ENCODE peak calls at places on chromosomes 13 and 19, in five cellular contexts. One of them, this sample, is unnamed. For H3K27me3, the result is how much of the 10 kb centered on the place peaks cover.

GRCh38 chr19:47719047-47719885 is 6.0 kb downstream of the EHD2 start:
- DNase-seq in astrocyte: peak
- DNase-seq in psoas muscle: peak
- DNase-seq in GM06990: no peak
- DNase-seq in colonic mucosa: peak
- DNase-seq in this sample: peak

GRCh38 chr13:34087791-34088190 is 269.8 kb downstream of the RFC3 start:
- DNase-seq in astrocyte: no peak
- DNase-seq in psoas muscle: no peak
- DNase-seq in colonic mucosa: no peak
- DNase-seq in GM06990: no peak
- DNase-seq in this sample: no peak

GRCh38 chr13:64158910-64159309 is 2743.3 kb upstream of the PCDH20 start:
- DNase-seq in astrocyte: peak
- DNase-seq in colonic mucosa: no peak
- DNase-seq in psoas muscle: no peak
- DNase-seq in GM06990: no peak
- DNase-seq in this sample: no peak

GRCh38 chr19:18364826-18365528 is 21.0 kb upstream of the GDF15 start:
- DNase-seq in GM06990: no peak
- DNase-seq in colonic mucosa: peak
- DNase-seq in astrocyte: peak
- DNase-seq in psoas muscle: no peak
- DNase-seq in this sample: no peak

GRCh38 chr13:45473627-45474026 is 8.9 kb downstream of the COG3 start:
- DNase-seq in colonic mucosa: no peak
- DNase-seq in psoas muscle: no peak
- DNase-seq in GM06990: no peak
- DNase-seq in astrocyte: no peak
- DNase-seq in this sample: peak

GRCh38 chr13:101649490-101650126 is 197.1 kb downstream of the ITGBL1 start:
- DNase-seq in psoas muscle: no peak
- DNase-seq in GM06990: no peak
- DNase-seq in astrocyte: peak
- DNase-seq in colonic mucosa: no peak
- DNase-seq in this sample: no peak

GRCh38 chr13:60627071-60627686 is 230.2 kb downstream of the TDRD3 start:
- DNase-seq in astrocyte: peak
- DNase-seq in psoas muscle: no peak
- DNase-seq in GM06990: no peak
- DNase-seq in colonic mucosa: no peak
- DNase-seq in this sample: peak

GRCh38 chr13:99555149-99555548 is 53.9 kb downstream of the TM9SF2 start:
- DNase-seq in astrocyte: no peak
- DNase-seq in psoas muscle: no peak
- DNase-seq in GM06990: no peak
- DNase-seq in colonic mucosa: no peak
- DNase-seq in this sample: no peak

GRCh38 chr19:51096473-51097165 is 11.6 kb downstream of the CTU1 start:
- DNase-seq in GM06990: no peak
- DNase-seq in psoas muscle: no peak
- DNase-seq in astrocyte: no peak
- DNase-seq in colonic mucosa: no peak
- DNase-seq in this sample: no peak

GRCh38 chr19:38401148-38401547 is 1.7 kb upstream of the FAM98C start:
- DNase-seq in GM06990: no peak
- DNase-seq in colonic mucosa: no peak
- DNase-seq in astrocyte: peak
- DNase-seq in psoas muscle: no peak
- DNase-seq in this sample: no peak

GRCh38 chr19:379796-380195 is 29.2 kb downstream of the C2CD4C start:
- DNase-seq in astrocyte: no peak
- DNase-seq in psoas muscle: no peak
- DNase-seq in colonic mucosa: no peak
- DNase-seq in GM06990: no peak
- DNase-seq in this sample: no peak

GRCh38 chr13:105603283-105603682 is 932.2 kb downstream of the EFNB2 start:
- DNase-seq in astrocyte: no peak
- DNase-seq in psoas muscle: no peak
- DNase-seq in colonic mucosa: no peak
- DNase-seq in GM06990: no peak
- DNase-seq in this sample: no peak

GRCh38 chr13:47794963-47795362 is 206.1 kb downstream of the SUCLA2 start:
- DNase-seq in astrocyte: no peak
- DNase-seq in GM06990: no peak
- DNase-seq in psoas muscle: no peak
- DNase-seq in colonic mucosa: no peak
- DNase-seq in this sample: no peak

GRCh38 chr13:38872693-38873092 is 117.9 kb downstream of the STOML3 start:
- DNase-seq in astrocyte: peak
- DNase-seq in colonic mucosa: no peak
- DNase-seq in psoas muscle: peak
- DNase-seq in GM06990: no peak
- DNase-seq in this sample: peak

GRCh38 chr13:19089315-19089714 is 92.3 kb downstream of the TUBA3C start:
- DNase-seq in psoas muscle: no peak
- DNase-seq in colonic mucosa: no peak
- DNase-seq in GM06990: no peak
- DNase-seq in astrocyte: no peak
- DNase-seq in this sample: peak

GRCh38 chr19:49488863-49489537 is 1.6 kb downstream of the RPL13A start:
- DNase-seq in psoas muscle: no peak
- DNase-seq in colonic mucosa: no peak
- DNase-seq in GM06990: no peak
- DNase-seq in astrocyte: no peak
- DNase-seq in this sample: no peak

GRCh38 chr13:98301721-98302120 is 124.7 kb upstream of the RNF113B start:
- DNase-seq in astrocyte: peak
- DNase-seq in psoas muscle: no peak
- DNase-seq in colonic mucosa: no peak
- DNase-seq in GM06990: no peak
- DNase-seq in this sample: no peak

GRCh38 chr19:5799247-5800241 is 5.3 kb upstream of the NRTN start:
- DNase-seq in psoas muscle: no peak
- DNase-seq in GM06990: no peak
- DNase-seq in colonic mucosa: peak
- DNase-seq in astrocyte: no peak
- DNase-seq in this sample: peak

GRCh38 chr13:26021956-26022355 is 29.9 kb downstream of the SHISA2 start:
- DNase-seq in psoas muscle: no peak
- DNase-seq in GM06990: no peak
- DNase-seq in colonic mucosa: no peak
- DNase-seq in astrocyte: no peak
- DNase-seq in this sample: no peak

GRCh38 chr13:105972811-105973590 is 562.5 kb downstream of the EFNB2 start:
- DNase-seq in GM06990: no peak
- DNase-seq in psoas muscle: no peak
- DNase-seq in colonic mucosa: no peak
- DNase-seq in astrocyte: no peak
- DNase-seq in this sample: no peak

GRCh38 chr19:35712529-35712909 is 5.3 kb upstream of the KMT2B start:
- DNase-seq in psoas muscle: no peak
- DNase-seq in astrocyte: no peak
- DNase-seq in colonic mucosa: no peak
- DNase-seq in GM06990: no peak
- DNase-seq in this sample: no peak

GRCh38 chr13:98173431-98173921 is 3.6 kb downstream of the RNF113B start:
- DNase-seq in psoas muscle: no peak
- DNase-seq in GM06990: no peak
- DNase-seq in colonic mucosa: no peak
- DNase-seq in astrocyte: peak
- DNase-seq in this sample: no peak

GRCh38 chr13:67650471-67650870 is 420.3 kb upstream of the PCDH9 start:
- DNase-seq in GM06990: no peak
- DNase-seq in astrocyte: peak
- DNase-seq in psoas muscle: no peak
- DNase-seq in colonic mucosa: no peak
- DNase-seq in this sample: no peak

GRCh38 chr19:19214892-19215291 is 3.1 kb downstream of the NCAN start:
- DNase-seq in colonic mucosa: no peak
- DNase-seq in psoas muscle: no peak
- DNase-seq in astrocyte: peak
- DNase-seq in GM06990: no peak
- DNase-seq in this sample: no peak

GRCh38 chr13:26694609-26695359 is 65.8 kb downstream of the GPR12 start:
- DNase-seq in astrocyte: no peak
- DNase-seq in colonic mucosa: no peak
- DNase-seq in GM06990: no peak
- DNase-seq in psoas muscle: no peak
- DNase-seq in this sample: peak

GRCh38 chr13:22642088-22642487 is 538.7 kb upstream of the SGCG start:
- DNase-seq in astrocyte: no peak
- DNase-seq in psoas muscle: no peak
- DNase-seq in GM06990: no peak
- DNase-seq in colonic mucosa: no peak
- DNase-seq in this sample: no peak

GRCh38 chr13:75841905-75842304 is 205.8 kb downstream of the LMO7 start:
- DNase-seq in psoas muscle: no peak
- DNase-seq in GM06990: no peak
- DNase-seq in astrocyte: no peak
- DNase-seq in colonic mucosa: no peak
- DNase-seq in this sample: no peak

GRCh38 chr13:21048901-21049655 is 12.3 kb downstream of the LATS2 start:
- DNase-seq in GM06990: no peak
- DNase-seq in psoas muscle: no peak
- DNase-seq in colonic mucosa: peak
- DNase-seq in astrocyte: no peak
- DNase-seq in this sample: no peak

GRCh38 chr19:35843676-35844481 is 8.4 kb downstream of the NPHS1 start:
- DNase-seq in GM06990: no peak
- DNase-seq in colonic mucosa: peak
- DNase-seq in astrocyte: no peak
- DNase-seq in psoas muscle: no peak
- DNase-seq in this sample: no peak

GRCh38 chr19:6556480-6556879 is 25.7 kb downstream of the TNFSF9 start:
- DNase-seq in astrocyte: peak
- DNase-seq in colonic mucosa: no peak
- DNase-seq in GM06990: peak
- DNase-seq in psoas muscle: no peak
- DNase-seq in this sample: no peak

GRCh38 chr13:40271931-40272775 is 394.3 kb downstream of the FOXO1 start:
- DNase-seq in psoas muscle: peak
- DNase-seq in astrocyte: peak
- DNase-seq in colonic mucosa: peak
- DNase-seq in GM06990: no peak
- DNase-seq in this sample: no peak

GRCh38 chr13:38386421-38386820 is 36.8 kb downstream of the UFM1 start:
- DNase-seq in colonic mucosa: no peak
- DNase-seq in psoas muscle: no peak
- DNase-seq in astrocyte: no peak
- DNase-seq in GM06990: no peak
- DNase-seq in this sample: no peak

GRCh38 chr19:4328243-4328990 is 10.2 kb downstream of the STAP2 start:
- DNase-seq in astrocyte: peak
- DNase-seq in psoas muscle: peak
- DNase-seq in colonic mucosa: peak
- DNase-seq in GM06990: peak
- DNase-seq in this sample: peak

DNA sequence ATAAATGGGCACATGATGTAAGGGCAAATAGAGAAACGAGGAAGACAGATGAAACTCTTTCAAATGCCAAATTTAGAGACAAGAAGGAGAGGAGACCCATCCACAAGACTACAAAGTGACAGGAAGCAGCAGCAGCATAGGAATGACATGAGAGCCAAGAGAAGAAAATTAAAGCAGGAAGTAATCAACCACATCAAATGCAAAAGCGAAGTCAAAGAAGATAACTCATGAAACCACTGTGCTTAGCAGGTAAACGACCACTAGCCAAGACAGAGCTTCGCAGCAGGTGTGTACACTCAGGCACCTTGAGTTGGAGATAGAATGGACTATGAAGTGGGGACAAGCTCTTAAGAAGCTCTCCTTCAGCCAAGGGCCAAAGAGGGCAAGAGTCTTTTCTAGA is 64.1 kb downstream of the KLF12 start:
- DNase-seq in colonic mucosa: no peak
- DNase-seq in GM06990: no peak
- DNase-seq in astrocyte: no peak
- DNase-seq in psoas muscle: no peak
- DNase-seq in this sample: no peak
- H3K4me3 ChIP-seq in colonic mucosa: no peak
- H3K4me3 ChIP-seq in GM06990: no peak
- H3K4me3 ChIP-seq in astrocyte: no peak
- H3K4me3 ChIP-seq in psoas muscle: no peak
- H3K4me3 ChIP-seq in this sample: no peak

GRCh38 chr19:1675633-1676350 is 23.4 kb upstream of the TCF3 start:
- DNase-seq in astrocyte: no peak
- DNase-seq in psoas muscle: no peak
- DNase-seq in colonic mucosa: no peak
- DNase-seq in GM06990: no peak
- DNase-seq in this sample: peak
- H3K27me3 ChIP-seq in astrocyte: under half
- H3K27me3 ChIP-seq in psoas muscle: half or more
- H3K27me3 ChIP-seq in colonic mucosa: under half
- H3K27me3 ChIP-seq in GM06990: under half
- H3K27me3 ChIP-seq in this sample: under half

GRCh38 chr13:30790592-30790991 is 55.2 kb downstream of the ALOX5AP start:
- DNase-seq in GM06990: no peak
- DNase-seq in psoas muscle: no peak
- DNase-seq in astrocyte: no peak
- DNase-seq in colonic mucosa: no peak
- DNase-seq in this sample: no peak

GRCh38 chr13:30789360-30789862 is 54.1 kb downstream of the ALOX5AP start:
- DNase-seq in GM06990: no peak
- DNase-seq in colonic mucosa: no peak
- DNase-seq in psoas muscle: no peak
- DNase-seq in astrocyte: no peak
- DNase-seq in this sample: no peak

GRCh38 chr13:30796132-30796832 is 60.9 kb downstream of the ALOX5AP start:
- DNase-seq in GM06990: no peak
- DNase-seq in astrocyte: peak
- DNase-seq in psoas muscle: no peak
- DNase-seq in colonic mucosa: no peak
- DNase-seq in this sample: no peak

GRCh38 chr13:30791354-30791921 is 56.1 kb downstream of the ALOX5AP start:
- DNase-seq in colonic mucosa: no peak
- DNase-seq in GM06990: no peak
- DNase-seq in astrocyte: peak
- DNase-seq in psoas muscle: no peak
- DNase-seq in this sample: no peak

GRCh38 chr13:30792257-30793000 is 57.1 kb downstream of the ALOX5AP start:
- DNase-seq in GM06990: no peak
- DNase-seq in astrocyte: peak
- DNase-seq in psoas muscle: peak
- DNase-seq in colonic mucosa: peak
- DNase-seq in this sample: peak
- TF ChIP-seq CTCF in GM06990: no peak
- TF ChIP-seq CTCF in astrocyte: peak
- TF ChIP-seq CTCF in psoas muscle: peak
- TF ChIP-seq CTCF in colonic mucosa: no peak
- TF ChIP-seq CTCF in this sample: no peak

DNA sequence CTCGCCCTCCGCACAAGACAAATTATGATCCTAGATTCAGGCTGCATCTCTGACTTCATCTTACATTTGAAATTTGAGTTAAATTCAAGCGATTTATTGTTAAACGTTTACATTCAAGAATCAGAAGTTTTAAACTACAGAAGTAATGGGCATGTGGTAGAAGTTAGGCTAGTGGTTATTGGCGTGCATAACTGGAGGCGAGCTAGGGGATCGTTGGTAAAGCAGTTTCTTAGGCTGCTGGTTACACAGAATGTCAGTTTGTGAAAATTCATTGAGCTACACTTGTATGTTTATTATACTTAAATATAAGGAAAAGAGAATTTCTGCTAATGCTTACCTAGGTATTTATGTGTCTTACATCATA is 733 bp upstream of the CDX2 start:
- DNase-seq in GM06990: no peak
- DNase-seq in colonic mucosa: no peak
- DNase-seq in psoas muscle: no peak
- DNase-seq in astrocyte: no peak
- DNase-seq in this sample: no peak
- H3K4me3 ChIP-seq in GM06990: no peak
- H3K4me3 ChIP-seq in colonic mucosa: peak
- H3K4me3 ChIP-seq in psoas muscle: no peak
- H3K4me3 ChIP-seq in astrocyte: no peak
- H3K4me3 ChIP-seq in this sample: no peak